ENCODE peak calls at places on chromosome 5, in four cellular contexts. One of them, this sample, is unnamed.
A peak's percentile ranks its signal among the peaks of the same experiment; 100 is the strongest.

GRCh38 chr5:42366051-42366450 is 57.2 kb upstream of the GHR start:
- DNase-seq in upper lobe of right lung: no peak
- DNase-seq in OCI-LY7: no peak
- DNase-seq in cardiac fibroblast: no peak
- DNase-seq in this sample: no peak

GRCh38 chr5:66511491-66511890 is 84.7 kb upstream of the MAST4 start:
- DNase-seq in OCI-LY7: no peak
- DNase-seq in cardiac fibroblast: peak; percentile 6
- DNase-seq in upper lobe of right lung: no peak
- DNase-seq in this sample: no peak

GRCh38 chr5:103409013-103409670 is 150.6 kb downstream of the MACIR start:
- DNase-seq in cardiac fibroblast: no peak
- DNase-seq in OCI-LY7: no peak
- DNase-seq in upper lobe of right lung: no peak
- DNase-seq in this sample: no peak

GRCh38 chr5:24547127-24547526 is 97.7 kb downstream of the CDH10 start:
- DNase-seq in OCI-LY7: no peak
- DNase-seq in upper lobe of right lung: no peak
- DNase-seq in cardiac fibroblast: no peak
- DNase-seq in this sample: no peak

GRCh38 chr5:34832568-34832967 is 6.4 kb upstream of the TTC23L start:
- DNase-seq in upper lobe of right lung: no peak
- DNase-seq in cardiac fibroblast: no peak
- DNase-seq in OCI-LY7: no peak
- DNase-seq in this sample: no peak

GRCh38 chr5:151740958-151741373 is 17.5 kb downstream of the ATOX1 start:
- DNase-seq in OCI-LY7: no peak
- DNase-seq in upper lobe of right lung: no peak
- DNase-seq in cardiac fibroblast: peak; percentile 59
- DNase-seq in this sample: no peak

GRCh38 chr5:180313677-180314076 is 21.8 kb upstream of the MAPK9 start:
- DNase-seq in OCI-LY7: no peak
- DNase-seq in cardiac fibroblast: no peak
- DNase-seq in upper lobe of right lung: peak; percentile 91
- DNase-seq in this sample: no peak

GRCh38 chr5:43193171-43193951 is 1.3 kb downstream of the NIM1K start:
- DNase-seq in upper lobe of right lung: no peak
- DNase-seq in OCI-LY7: peak; percentile 15
- DNase-seq in cardiac fibroblast: peak; percentile 93
- DNase-seq in this sample: no peak

GRCh38 chr5:54601832-54602231 is 84.3 kb downstream of the SNX18 start:
- DNase-seq in OCI-LY7: no peak
- DNase-seq in cardiac fibroblast: peak; percentile 74
- DNase-seq in upper lobe of right lung: no peak
- DNase-seq in this sample: no peak

GRCh38 chr5:96293966-96294886 is 138.8 kb downstream of the PCSK1 start:
- DNase-seq in upper lobe of right lung: no peak
- DNase-seq in cardiac fibroblast: peak; percentile 13
- DNase-seq in OCI-LY7: no peak
- DNase-seq in this sample: no peak

GRCh38 chr5:135034963-135035677 is 1.1 kb upstream of the PITX1 start:
- DNase-seq in upper lobe of right lung: no peak
- DNase-seq in cardiac fibroblast: no peak
- DNase-seq in OCI-LY7: no peak
- DNase-seq in this sample: no peak
- H3K4me3 ChIP-seq in upper lobe of right lung: no peak overlapping the region
- H3K4me3 ChIP-seq in cardiac fibroblast: no peak overlapping the region
- H3K4me3 ChIP-seq in OCI-LY7: peak overlapping the region; percentile 84
- H3K4me3 ChIP-seq in this sample: no peak overlapping the region

GRCh38 chr5:158054073-158054387 is 195.1 kb upstream of the CLINT1 start:
- DNase-seq in cardiac fibroblast: no peak
- DNase-seq in upper lobe of right lung: no peak
- DNase-seq in OCI-LY7: no peak
- DNase-seq in this sample: no peak

GRCh38 chr5:158054388-158055092 is 195.6 kb upstream of the CLINT1 start:
- DNase-seq in OCI-LY7: no peak
- DNase-seq in cardiac fibroblast: no peak
- DNase-seq in upper lobe of right lung: no peak
- DNase-seq in this sample: no peak

GRCh38 chr5:158058208-158058607 is 199.3 kb upstream of the CLINT1 start:
- DNase-seq in cardiac fibroblast: no peak
- DNase-seq in OCI-LY7: no peak
- DNase-seq in upper lobe of right lung: no peak
- DNase-seq in this sample: no peak

GRCh38 chr5:158060216-158060615 is 201.3 kb upstream of the CLINT1 start:
- DNase-seq in cardiac fibroblast: no peak
- DNase-seq in OCI-LY7: no peak
- DNase-seq in upper lobe of right lung: no peak
- DNase-seq in this sample: no peak

GRCh38 chr5:158056426-158056825 is 197.5 kb upstream of the CLINT1 start:
- DNase-seq in upper lobe of right lung: no peak
- DNase-seq in cardiac fibroblast: no peak
- DNase-seq in OCI-LY7: no peak
- DNase-seq in this sample: no peak
- H3K4me3 ChIP-seq in upper lobe of right lung: no peak overlapping the region
- H3K4me3 ChIP-seq in cardiac fibroblast: no peak overlapping the region
- H3K4me3 ChIP-seq in OCI-LY7: no peak overlapping the region
- H3K4me3 ChIP-seq in this sample: no peak overlapping the region

DNA sequence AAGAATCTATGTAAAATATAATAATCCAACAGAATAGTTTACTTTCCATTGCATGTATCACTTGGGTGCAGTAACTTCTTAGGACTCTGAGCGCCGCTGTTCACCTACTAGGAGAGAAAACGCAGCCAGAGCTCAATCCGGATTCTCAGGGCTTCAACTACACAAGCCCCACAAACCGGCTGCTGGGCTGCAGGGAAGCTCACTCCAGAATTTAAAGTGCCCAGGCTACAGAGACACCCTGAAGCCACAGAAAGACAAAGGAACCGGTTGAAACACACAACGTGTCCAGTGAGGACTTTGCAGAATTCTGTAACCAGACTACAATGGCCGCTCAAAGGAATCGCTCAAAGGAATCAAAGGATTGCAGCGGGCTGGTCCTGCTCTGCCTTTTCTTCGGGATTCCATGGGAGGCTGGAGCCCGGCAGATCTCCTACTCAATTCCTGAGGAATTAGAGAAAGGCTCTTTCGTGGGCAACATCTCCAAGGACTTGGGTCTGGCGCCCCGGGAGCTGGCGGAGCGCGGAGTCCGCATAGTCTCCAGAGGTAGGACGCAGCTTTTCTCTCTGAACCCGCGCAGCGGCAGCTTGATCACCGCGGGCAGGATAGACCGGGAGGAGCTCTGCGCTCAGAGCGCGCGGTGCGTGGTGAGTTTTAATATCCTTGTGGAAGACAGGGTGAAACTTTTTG is at the start of gene PCDHGA10:
- DNase-seq in OCI-LY7: peak; percentile 70
- DNase-seq in cardiac fibroblast: peak; percentile 81
- DNase-seq in upper lobe of right lung: no peak
- DNase-seq in this sample: peak; percentile 50
- H3K4me3 ChIP-seq in OCI-LY7: no peak within 1 kb of the TSS
- H3K4me3 ChIP-seq in cardiac fibroblast: peak within 1 kb of the TSS; percentile 11
- H3K4me3 ChIP-seq in upper lobe of right lung: peak within 1 kb of the TSS; percentile 39
- H3K4me3 ChIP-seq in this sample: no peak within 1 kb of the TSS

DNA sequence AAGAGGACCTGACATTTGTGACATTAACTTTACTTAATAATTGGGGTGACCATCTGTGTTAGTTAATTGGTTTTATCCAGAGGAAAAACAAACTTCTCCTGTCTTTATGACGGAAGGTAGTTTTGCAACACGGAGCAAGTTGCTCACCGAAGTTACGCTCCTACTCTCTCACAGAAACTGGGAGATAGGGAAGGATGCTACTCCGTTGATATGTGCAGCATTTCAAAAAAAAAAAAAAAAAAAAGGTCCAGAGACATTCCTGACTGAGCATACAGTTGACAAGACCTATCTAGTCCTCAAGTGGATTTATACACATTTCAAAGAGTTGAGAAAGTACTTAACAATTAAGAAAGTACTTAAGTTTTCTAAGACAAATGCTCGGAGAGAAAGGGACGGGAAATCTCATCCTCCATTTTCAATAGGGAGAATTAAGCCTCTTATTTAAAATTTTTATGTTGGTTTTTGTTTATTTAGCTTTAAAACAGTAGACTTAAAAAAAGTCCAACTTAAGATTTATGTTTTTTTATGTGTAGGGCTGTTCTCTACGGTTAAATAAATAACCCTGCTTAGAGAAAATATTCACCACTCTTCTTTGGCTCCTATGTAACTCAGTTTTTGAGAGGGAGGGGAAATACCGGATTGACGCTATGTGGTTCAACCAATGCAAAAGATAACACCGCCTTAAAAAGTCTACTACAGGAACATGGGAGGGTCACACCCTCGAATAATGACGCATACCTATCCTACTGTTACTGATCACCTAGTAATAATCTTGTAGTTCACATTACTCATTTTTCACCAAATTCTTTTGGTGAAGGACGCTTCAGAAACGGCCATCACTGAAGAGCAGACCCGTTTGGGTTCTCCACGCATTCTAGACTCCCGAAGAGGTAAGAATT is at the start of gene FER:
- DNase-seq in cardiac fibroblast: peak; percentile 91
- DNase-seq in upper lobe of right lung: no peak
- DNase-seq in OCI-LY7: peak; percentile 9
- DNase-seq in this sample: no peak
- H3K4me3 ChIP-seq in cardiac fibroblast: peak within 1 kb of the TSS; percentile 83
- H3K4me3 ChIP-seq in upper lobe of right lung: peak within 1 kb of the TSS; percentile 82
- H3K4me3 ChIP-seq in OCI-LY7: peak within 1 kb of the TSS; percentile 81
- H3K4me3 ChIP-seq in this sample: peak within 1 kb of the TSS; percentile 60

GRCh38 chr5:78545406-78545805 is 103.2 kb downstream of the LHFPL2 start:
- DNase-seq in cardiac fibroblast: no peak
- DNase-seq in OCI-LY7: no peak
- DNase-seq in upper lobe of right lung: no peak
- DNase-seq in this sample: no peak

GRCh38 chr5:78546597-78546996 is 102.0 kb downstream of the LHFPL2 start:
- DNase-seq in OCI-LY7: no peak
- DNase-seq in cardiac fibroblast: no peak
- DNase-seq in upper lobe of right lung: no peak
- DNase-seq in this sample: no peak

GRCh38 chr5:78548216-78548615 is 100.4 kb downstream of the LHFPL2 start:
- DNase-seq in upper lobe of right lung: peak; percentile 59
- DNase-seq in cardiac fibroblast: no peak
- DNase-seq in OCI-LY7: no peak
- DNase-seq in this sample: no peak

GRCh38 chr5:78547731-78548189 is 100.8 kb downstream of the LHFPL2 start:
- DNase-seq in OCI-LY7: no peak
- DNase-seq in upper lobe of right lung: no peak
- DNase-seq in cardiac fibroblast: peak; percentile 100
- DNase-seq in this sample: no peak

DNA sequence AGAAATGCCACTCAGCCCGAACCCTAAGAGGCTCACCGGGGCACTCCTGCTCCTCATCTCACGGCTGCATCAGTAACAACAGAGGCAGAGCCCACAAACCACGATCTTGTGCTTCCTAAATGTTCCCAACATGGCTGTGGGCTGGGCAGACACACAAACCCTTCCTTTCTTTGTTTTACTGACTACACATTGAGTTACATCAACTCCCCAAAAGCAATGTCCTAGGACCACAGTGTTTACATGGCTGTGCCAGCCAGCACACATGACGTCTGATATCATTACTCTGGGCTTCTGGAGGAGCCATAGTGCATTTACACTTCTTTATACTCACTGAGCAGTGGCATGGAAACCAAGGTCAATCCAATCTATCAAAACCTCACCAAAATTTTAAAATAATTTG is 101.4 kb downstream of the LHFPL2 start:
- DNase-seq in cardiac fibroblast: no peak
- DNase-seq in OCI-LY7: no peak
- DNase-seq in upper lobe of right lung: no peak
- DNase-seq in this sample: no peak
- H3K4me3 ChIP-seq in cardiac fibroblast: no peak overlapping the region
- H3K4me3 ChIP-seq in OCI-LY7: no peak overlapping the region
- H3K4me3 ChIP-seq in upper lobe of right lung: no peak overlapping the region
- H3K4me3 ChIP-seq in this sample: no peak overlapping the region

GRCh38 chr5:5314166-5314565 is 108.3 kb upstream of the ICE1 start:
- DNase-seq in OCI-LY7: no peak
- DNase-seq in upper lobe of right lung: no peak
- DNase-seq in cardiac fibroblast: no peak
- DNase-seq in this sample: no peak

GRCh38 chr5:5314626-5315025 is 107.9 kb upstream of the ICE1 start:
- DNase-seq in upper lobe of right lung: no peak
- DNase-seq in cardiac fibroblast: no peak
- DNase-seq in OCI-LY7: no peak
- DNase-seq in this sample: no peak

GRCh38 chr5:5315068-5315835 is 107.2 kb upstream of the ICE1 start:
- DNase-seq in upper lobe of right lung: no peak
- DNase-seq in cardiac fibroblast: no peak
- DNase-seq in OCI-LY7: no peak
- DNase-seq in this sample: no peak

GRCh38 chr5:5317976-5318375 is 104.5 kb upstream of the ICE1 start:
- DNase-seq in upper lobe of right lung: no peak
- DNase-seq in cardiac fibroblast: no peak
- DNase-seq in OCI-LY7: no peak
- DNase-seq in this sample: no peak

GRCh38 chr5:5316333-5316732 is 106.1 kb upstream of the ICE1 start:
- DNase-seq in cardiac fibroblast: no peak
- DNase-seq in upper lobe of right lung: no peak
- DNase-seq in OCI-LY7: no peak
- DNase-seq in this sample: no peak
- H3K4me3 ChIP-seq in cardiac fibroblast: no peak overlapping the region
- H3K4me3 ChIP-seq in upper lobe of right lung: no peak overlapping the region
- H3K4me3 ChIP-seq in OCI-LY7: no peak overlapping the region
- H3K4me3 ChIP-seq in this sample: no peak overlapping the region

GRCh38 chr5:10634056-10634455 is 70.2 kb downstream of the ANKRD33B start:
- DNase-seq in OCI-LY7: peak; percentile 66
- DNase-seq in upper lobe of right lung: no peak
- DNase-seq in cardiac fibroblast: no peak
- DNase-seq in this sample: no peak

GRCh38 chr5:10636363-10637142 is 72.7 kb downstream of the ANKRD33B start:
- DNase-seq in cardiac fibroblast: no peak
- DNase-seq in upper lobe of right lung: no peak
- DNase-seq in OCI-LY7: no peak
- DNase-seq in this sample: no peak

GRCh38 chr5:10635257-10635860 is 71.5 kb downstream of the ANKRD33B start:
- DNase-seq in upper lobe of right lung: no peak
- DNase-seq in cardiac fibroblast: no peak
- DNase-seq in OCI-LY7: peak; percentile 59
- DNase-seq in this sample: no peak

GRCh38 chr5:10634562-10634961 is 70.7 kb downstream of the ANKRD33B start:
- DNase-seq in upper lobe of right lung: no peak
- DNase-seq in cardiac fibroblast: no peak
- DNase-seq in OCI-LY7: no peak
- DNase-seq in this sample: no peak

GRCh38 chr5:10635861-10636350 is 72.0 kb downstream of the ANKRD33B start:
- DNase-seq in upper lobe of right lung: no peak
- DNase-seq in cardiac fibroblast: no peak
- DNase-seq in OCI-LY7: no peak
- DNase-seq in this sample: no peak
- H3K4me3 ChIP-seq in upper lobe of right lung: no peak overlapping the region
- H3K4me3 ChIP-seq in cardiac fibroblast: no peak overlapping the region
- H3K4me3 ChIP-seq in OCI-LY7: no peak overlapping the region
- H3K4me3 ChIP-seq in this sample: no peak overlapping the region

DNA sequence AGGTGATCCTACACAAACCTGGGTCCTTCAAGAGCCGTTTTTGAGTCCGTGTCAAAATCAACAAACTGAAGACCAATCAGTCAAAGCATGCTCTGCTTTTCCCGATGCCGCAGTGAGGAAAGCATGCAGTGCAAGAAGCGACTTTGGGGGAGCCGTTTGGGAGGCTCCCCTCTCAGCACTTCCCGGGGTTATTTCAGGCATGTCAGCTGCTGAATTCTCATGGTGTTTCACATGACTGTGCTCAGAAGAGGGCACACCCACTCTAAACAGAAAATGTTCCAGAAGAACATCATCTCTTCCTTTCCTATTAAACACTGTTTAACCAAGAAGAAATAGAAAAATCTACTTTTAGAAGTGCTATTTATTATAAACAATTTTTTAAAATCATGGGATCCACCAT is 125.5 kb downstream of the EPB41L4A start:
- DNase-seq in cardiac fibroblast: no peak
- DNase-seq in OCI-LY7: no peak
- DNase-seq in upper lobe of right lung: no peak
- DNase-seq in this sample: no peak
- H3K4me3 ChIP-seq in cardiac fibroblast: no peak overlapping the region
- H3K4me3 ChIP-seq in OCI-LY7: no peak overlapping the region
- H3K4me3 ChIP-seq in upper lobe of right lung: no peak overlapping the region
- H3K4me3 ChIP-seq in this sample: no peak overlapping the region